ENCODE peak calls at places on chromosomes 3 and 15, in five cellular contexts. One of them, this sample, is unnamed.

GRCh38 chr15:70274908-70275307 is 177.2 kb upstream of the TLE3 start:
- DNase-seq in IMR-90: no peak
- DNase-seq in lung: no peak
- DNase-seq in stomach: no peak
- DNase-seq in dorsolateral prefrontal cortex: no peak
- DNase-seq in this sample: no peak

GRCh38 chr3:159947220-159947619 is 41.4 kb upstream of the IL12A start:
- DNase-seq in IMR-90: peak
- DNase-seq in lung: no peak
- DNase-seq in stomach: no peak
- DNase-seq in dorsolateral prefrontal cortex: no peak
- DNase-seq in this sample: peak

GRCh38 chr15:83653639-83654378 is at the start of gene ADAMTSL3:
- DNase-seq in IMR-90: no peak
- DNase-seq in lung: peak
- DNase-seq in stomach: peak
- DNase-seq in dorsolateral prefrontal cortex: peak
- DNase-seq in this sample: peak

GRCh38 chr3:11001658-11002021 is 9.1 kb downstream of the SLC6A1 start:
- DNase-seq in IMR-90: no peak
- DNase-seq in lung: no peak
- DNase-seq in stomach: no peak
- DNase-seq in dorsolateral prefrontal cortex: no peak
- DNase-seq in this sample: no peak

GRCh38 chr15:81530271-81530670 is 156.3 kb upstream of the TMC3 start:
- DNase-seq in IMR-90: no peak
- DNase-seq in lung: no peak
- DNase-seq in stomach: no peak
- DNase-seq in dorsolateral prefrontal cortex: no peak
- DNase-seq in this sample: no peak

GRCh38 chr15:80275946-80276345 is 23.9 kb upstream of the CTXND1 start:
- DNase-seq in IMR-90: peak
- DNase-seq in lung: no peak
- DNase-seq in stomach: no peak
- DNase-seq in dorsolateral prefrontal cortex: no peak
- DNase-seq in this sample: no peak

GRCh38 chr3:79724206-79724605 is 43.6 kb downstream of the ROBO1 start:
- DNase-seq in IMR-90: no peak
- DNase-seq in lung: no peak
- DNase-seq in stomach: no peak
- DNase-seq in dorsolateral prefrontal cortex: no peak
- DNase-seq in this sample: no peak

GRCh38 chr15:76108021-76108723 is 48.4 kb downstream of the TMEM266 start:
- DNase-seq in IMR-90: no peak
- DNase-seq in lung: no peak
- DNase-seq in stomach: peak
- DNase-seq in dorsolateral prefrontal cortex: peak
- DNase-seq in this sample: no peak

GRCh38 chr15:98126326-98127090 is 166.0 kb downstream of the ARRDC4 start:
- DNase-seq in IMR-90: no peak
- DNase-seq in lung: no peak
- DNase-seq in stomach: no peak
- DNase-seq in dorsolateral prefrontal cortex: no peak
- DNase-seq in this sample: no peak

GRCh38 chr3:4504340-4505261 is 11.5 kb downstream of the ITPR1 start:
- DNase-seq in IMR-90: no peak
- DNase-seq in lung: no peak
- DNase-seq in stomach: no peak
- DNase-seq in dorsolateral prefrontal cortex: no peak
- DNase-seq in this sample: peak

GRCh38 chr15:70605606-70606410 is 157.6 kb downstream of the UACA start:
- DNase-seq in IMR-90: peak
- DNase-seq in lung: peak
- DNase-seq in stomach: peak
- DNase-seq in dorsolateral prefrontal cortex: peak
- DNase-seq in this sample: peak

GRCh38 chr3:128804017-128804816 is 75.2 kb upstream of the ACAD9 start:
- DNase-seq in IMR-90: peak
- DNase-seq in lung: no peak
- DNase-seq in stomach: no peak
- DNase-seq in dorsolateral prefrontal cortex: no peak
- DNase-seq in this sample: peak

GRCh38 chr15:95149036-95149435 is 917.7 kb downstream of the MCTP2 start:
- DNase-seq in IMR-90: no peak
- DNase-seq in lung: no peak
- DNase-seq in stomach: no peak
- DNase-seq in dorsolateral prefrontal cortex: no peak
- DNase-seq in this sample: no peak

GRCh38 chr3:141523615-141524375 is 37.0 kb downstream of the RASA2 start:
- DNase-seq in IMR-90: peak
- DNase-seq in lung: no peak
- DNase-seq in stomach: no peak
- DNase-seq in dorsolateral prefrontal cortex: no peak
- DNase-seq in this sample: no peak

GRCh38 chr3:155748611-155749365 is 3.9 kb upstream of the PLCH1 start:
- DNase-seq in IMR-90: no peak
- DNase-seq in lung: no peak
- DNase-seq in stomach: no peak
- DNase-seq in dorsolateral prefrontal cortex: no peak
- DNase-seq in this sample: peak

GRCh38 chr3:11452988-11453847 is 181.0 kb downstream of the ATG7 start:
- DNase-seq in IMR-90: peak
- DNase-seq in lung: no peak
- DNase-seq in stomach: no peak
- DNase-seq in dorsolateral prefrontal cortex: peak
- DNase-seq in this sample: peak

GRCh38 chr15:58724471-58724870 is 25.0 kb downstream of the ADAM10 start:
- DNase-seq in IMR-90: peak
- DNase-seq in lung: no peak
- DNase-seq in stomach: no peak
- DNase-seq in dorsolateral prefrontal cortex: no peak
- DNase-seq in this sample: peak

GRCh38 chr3:99504258-99504657 is 134.1 kb upstream of the COL8A1 start:
- DNase-seq in IMR-90: peak
- DNase-seq in lung: no peak
- DNase-seq in stomach: no peak
- DNase-seq in dorsolateral prefrontal cortex: no peak
- DNase-seq in this sample: peak

GRCh38 chr15:62539236-62539635 is 374.2 kb upstream of the C2CD4B start:
- DNase-seq in IMR-90: no peak
- DNase-seq in lung: no peak
- DNase-seq in stomach: no peak
- DNase-seq in dorsolateral prefrontal cortex: no peak
- DNase-seq in this sample: no peak

GRCh38 chr15:70142322-70143191 is 44.8 kb upstream of the TLE3 start:
- DNase-seq in IMR-90: peak
- DNase-seq in lung: peak
- DNase-seq in stomach: no peak
- DNase-seq in dorsolateral prefrontal cortex: no peak
- DNase-seq in this sample: peak

GRCh38 chr3:5022966-5023776 is 43.9 kb downstream of the BHLHE40 start:
- DNase-seq in IMR-90: peak
- DNase-seq in lung: peak
- DNase-seq in stomach: peak
- DNase-seq in dorsolateral prefrontal cortex: no peak
- DNase-seq in this sample: peak

GRCh38 chr3:128973988-128974564 is 19.8 kb downstream of the CFAP92 start:
- DNase-seq in IMR-90: no peak
- DNase-seq in lung: no peak
- DNase-seq in stomach: no peak
- DNase-seq in dorsolateral prefrontal cortex: no peak
- DNase-seq in this sample: no peak

GRCh38 chr3:126060613-126061145 is 23.2 kb downstream of the SLC41A3 start:
- DNase-seq in IMR-90: no peak
- DNase-seq in lung: peak
- DNase-seq in stomach: no peak
- DNase-seq in dorsolateral prefrontal cortex: no peak
- DNase-seq in this sample: no peak

GRCh38 chr3:131795382-131796085 is 239.3 kb downstream of the CPNE4 start:
- DNase-seq in IMR-90: no peak
- DNase-seq in lung: peak
- DNase-seq in stomach: no peak
- DNase-seq in dorsolateral prefrontal cortex: no peak
- DNase-seq in this sample: peak

GRCh38 chr3:169665264-169666078 is 2.0 kb upstream of the MECOM start:
- DNase-seq in IMR-90: no peak
- DNase-seq in lung: no peak
- DNase-seq in stomach: no peak
- DNase-seq in dorsolateral prefrontal cortex: no peak
- DNase-seq in this sample: no peak
- H3K4me3 ChIP-seq in IMR-90: no peak
- H3K4me3 ChIP-seq in lung: no peak
- H3K4me3 ChIP-seq in stomach: peak
- H3K4me3 ChIP-seq in dorsolateral prefrontal cortex: no peak
- H3K4me3 ChIP-seq in this sample: no peak

GRCh38 chr3:151085227-151085888 is at the start of gene MED12L:
- DNase-seq in IMR-90: peak
- DNase-seq in lung: peak
- DNase-seq in stomach: peak
- DNase-seq in dorsolateral prefrontal cortex: peak
- DNase-seq in this sample: peak
- TF ChIP-seq CTCF in IMR-90: no peak
- TF ChIP-seq CTCF in lung: no peak
- TF ChIP-seq CTCF in stomach: no peak
- TF ChIP-seq CTCF in dorsolateral prefrontal cortex: no peak
- TF ChIP-seq CTCF in this sample: no peak

DNA sequence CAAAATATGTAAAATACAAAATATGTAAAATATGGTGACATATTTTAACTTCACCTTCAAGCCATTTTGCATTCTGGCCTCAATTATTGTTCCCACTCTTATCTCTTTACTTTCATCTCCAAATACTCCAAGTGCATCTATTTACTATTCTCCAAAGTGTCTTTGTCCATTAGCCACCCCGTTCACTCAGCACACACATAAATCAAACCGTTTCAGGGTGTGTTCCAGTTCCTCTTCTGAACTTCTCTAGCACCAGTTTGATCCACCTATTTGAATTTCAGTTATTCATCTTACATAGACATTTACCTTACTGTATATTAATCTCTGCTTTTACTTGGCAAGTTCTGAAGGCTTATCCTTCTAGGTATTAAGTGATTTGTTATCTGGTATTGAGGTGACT is 45.1 kb downstream of the SGO1 start:
- DNase-seq in IMR-90: no peak
- DNase-seq in lung: no peak
- DNase-seq in stomach: no peak
- DNase-seq in dorsolateral prefrontal cortex: no peak
- DNase-seq in this sample: no peak
- H3K4me3 ChIP-seq in IMR-90: no peak
- H3K4me3 ChIP-seq in lung: no peak
- H3K4me3 ChIP-seq in stomach: no peak
- H3K4me3 ChIP-seq in dorsolateral prefrontal cortex: no peak
- H3K4me3 ChIP-seq in this sample: no peak

GRCh38 chr15:101723161-101723873 is 956 bp downstream of the TARS3 start:
- DNase-seq in IMR-90: peak
- DNase-seq in lung: no peak
- DNase-seq in stomach: no peak
- DNase-seq in dorsolateral prefrontal cortex: no peak
- DNase-seq in this sample: peak
- TF ChIP-seq CTCF in IMR-90: no peak
- TF ChIP-seq CTCF in lung: no peak
- TF ChIP-seq CTCF in stomach: no peak
- TF ChIP-seq CTCF in dorsolateral prefrontal cortex: no peak
- TF ChIP-seq CTCF in this sample: no peak

GRCh38 chr3:16174389-16174788 is at the start of gene GALNT15:
- DNase-seq in IMR-90: peak
- DNase-seq in lung: peak
- DNase-seq in stomach: peak
- DNase-seq in dorsolateral prefrontal cortex: peak
- DNase-seq in this sample: peak
- H3K4me3 ChIP-seq in IMR-90: peak
- H3K4me3 ChIP-seq in lung: peak
- H3K4me3 ChIP-seq in stomach: peak
- H3K4me3 ChIP-seq in dorsolateral prefrontal cortex: peak
- H3K4me3 ChIP-seq in this sample: peak

DNA sequence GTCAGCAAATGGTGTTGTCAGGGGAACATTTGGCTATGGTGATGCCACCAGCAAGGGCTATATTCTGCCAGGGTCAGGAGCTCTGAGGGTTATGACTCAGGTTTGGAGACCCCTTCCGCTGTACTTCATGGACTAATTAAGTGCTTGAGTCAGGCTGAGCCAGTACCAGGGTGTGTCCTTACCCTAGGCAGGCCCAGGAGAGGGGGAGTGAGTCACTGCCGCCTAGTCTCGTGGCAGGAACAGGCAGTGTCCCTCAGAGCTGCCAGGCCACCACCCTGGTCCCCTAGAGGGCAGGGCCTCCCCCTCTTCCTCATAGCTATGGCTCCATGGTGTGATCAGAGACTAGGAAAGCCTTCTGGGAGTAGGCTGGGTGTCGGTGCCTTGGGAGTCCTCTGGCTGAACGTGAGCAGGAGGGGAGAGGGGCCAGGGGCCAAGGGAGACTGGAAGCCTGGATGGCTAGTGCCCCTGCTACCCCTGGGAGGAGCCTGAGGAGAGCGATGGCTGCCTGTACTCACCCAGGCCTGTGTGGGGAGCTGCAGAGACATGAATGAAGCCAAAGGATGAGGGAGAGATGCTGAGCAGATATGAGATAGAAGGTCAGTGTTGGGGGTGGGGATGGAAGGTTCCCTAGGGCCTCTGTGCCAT is 10.6 kb downstream of the MAPKAPK3 start:
- DNase-seq in IMR-90: peak
- DNase-seq in lung: peak
- DNase-seq in stomach: peak
- DNase-seq in dorsolateral prefrontal cortex: peak
- DNase-seq in this sample: peak
- TF ChIP-seq CTCF in IMR-90: peak
- TF ChIP-seq CTCF in lung: no peak
- TF ChIP-seq CTCF in stomach: no peak
- TF ChIP-seq CTCF in dorsolateral prefrontal cortex: peak
- TF ChIP-seq CTCF in this sample: peak